ENCODE peak calls at places on chromosomes 13 and 19, in five cellular contexts. T is neuronal stem cell, N is mesenchymal stem cell, V is trophoblast cell, K is H1. F is an unnamed sample.

GRCh38 chr13:68173111-68173510 is 943.0 kb upstream of the PCDH9 start:
- DNase-seq in T (no peak), N (no peak), V (no peak), K (no peak), F (no peak)

GRCh38 chr13:76711515-76712182 is 174.6 kb downstream of the KCTD12 start:
- DNase-seq in T (no peak), N (peak), V (peak), K (no peak), F (no peak)

GRCh38 chr13:60583196-60583908 is 186.3 kb downstream of the TDRD3 start:
- DNase-seq in T (no peak), N (no peak), V (no peak), K (no peak), F (peak)

GRCh38 chr19:18520848-18521691 is 800 bp downstream of the ELL start:
- DNase-seq in T (peak), N (peak), V (peak), K (peak), F (peak)

GRCh38 chr13:69496951-69497350 is 610.7 kb upstream of the ATXN8OS start:
- DNase-seq in T (no peak), N (no peak), V (no peak), K (no peak), F (no peak)

GRCh38 chr19:31258211-31259052 is 90.8 kb downstream of the TSHZ3 start:
- DNase-seq in T (no peak), N (no peak), V (no peak), K (peak), F (no peak)

GRCh38 chr19:3003046-3003445 is 25.7 kb downstream of the TLE6 start:
- DNase-seq in T (no peak), N (no peak), V (no peak), K (no peak), F (no peak)

GRCh38 chr13:33073338-33073737 is 57.1 kb downstream of the KL start:
- DNase-seq in T (no peak), N (no peak), V (no peak), K (no peak), F (no peak)

GRCh38 chr13:113152894-113153809 is 5.3 kb upstream of the PROZ start:
- DNase-seq in T (peak), N (peak), V (no peak), K (peak), F (peak)

GRCh38 chr19:19021115-19021514 is 12.2 kb downstream of the SUGP2 start:
- DNase-seq in T (no peak), N (peak), V (peak), K (no peak), F (no peak)

GRCh38 chr13:96025283-96025682 is 27.9 kb downstream of the UGGT2 start:
- DNase-seq in T (no peak), N (no peak), V (no peak), K (no peak), F (no peak)

GRCh38 chr13:51605698-51606097 is 21.4 kb downstream of the WDFY2 start:
- DNase-seq in T (no peak), N (no peak), V (no peak), K (no peak), F (no peak)

GRCh38 chr19:14175351-14175792 is 30.6 kb downstream of the ADGRL1 start:
- DNase-seq in T (no peak), N (no peak), V (no peak), K (no peak), F (no peak)

GRCh38 chr13:32829676-32830091 is 186.5 kb upstream of the KL start:
- DNase-seq in T (no peak), N (peak), V (peak), K (no peak), F (peak)

GRCh38 chr13:44669534-44669933 is 93.4 kb upstream of the TSC22D1 start:
- DNase-seq in T (no peak), N (no peak), V (no peak), K (no peak), F (no peak)

GRCh38 chr13:27644302-27644701 is 22.6 kb downstream of the POLR1D start:
- DNase-seq in T (no peak), N (peak), V (no peak), K (no peak), F (no peak)

GRCh38 chr13:90365130-90365529 is 982.4 kb upstream of the MIR17HG start:
- DNase-seq in T (no peak), N (peak), V (no peak), K (no peak), F (no peak)

GRCh38 chr19:37511186-37511585 is 4.4 kb downstream of the ZNF793 start:
- DNase-seq in T (no peak), N (no peak), V (peak), K (no peak), F (no peak)

GRCh38 chr19:8451885-8452284 is 7.1 kb downstream of the HNRNPM start:
- DNase-seq in T (no peak), N (peak), V (no peak), K (no peak), F (no peak)

GRCh38 chr13:32528358-32528757 is 10.2 kb downstream of the N4BP2L2 start:
- DNase-seq in T (no peak), N (no peak), V (no peak), K (no peak), F (no peak)

GRCh38 chr13:103960011-103960410 is 893.8 kb upstream of the SLC10A2 start:
- DNase-seq in T (no peak), N (no peak), V (no peak), K (no peak), F (no peak)

GRCh38 chr13:35992964-35993363 is 138.2 kb downstream of the DCLK1 start:
- DNase-seq in T (no peak), N (no peak), V (peak), K (peak), F (no peak)

GRCh38 chr19:15248648-15249559 is 16.7 kb upstream of the EPHX3 start:
- DNase-seq in T (no peak), N (peak), V (peak), K (no peak), F (no peak)

GRCh38 chr13:110445183-110445582 is 116.3 kb downstream of the RAB20 start:
- DNase-seq in T (no peak), N (peak), V (no peak), K (no peak), F (no peak)

GRCh38 chr13:27450921-27451461 is 627 bp upstream of the MTIF3 start:
- DNase-seq in T (peak), N (peak), V (peak), K (peak), F (no peak)

GRCh38 chr19:32345261-32346207 is at the start of gene ZNF507:
- DNase-seq in T (peak), N (peak), V (peak), K (peak), F (peak)

GRCh38 chr19:17406039-17406886 is 833 bp upstream of the BST2 start:
- DNase-seq in T (no peak), N (peak), V (no peak), K (no peak), F (peak)

GRCh38 chr19:1907563-1908363 is 2.6 kb downstream of the ADAT3 start:
- DNase-seq in T (no peak), N (no peak), V (peak), K (no peak), F (no peak)

GRCh38 chr19:5288347-5288739 is 52.3 kb downstream of the PTPRS start:
- DNase-seq in T (no peak), N (no peak), V (no peak), K (no peak), F (no peak)

GRCh38 chr13:32901994-32902780 is 114.0 kb upstream of the KL start:
- DNase-seq in T (no peak), N (no peak), V (peak), K (no peak), F (no peak)

GRCh38 chr19:8360196-8360595 is 3.8 kb upstream of the ANGPTL4 start:
- DNase-seq in T (no peak), N (no peak), V (no peak), K (no peak), F (no peak)

GRCh38 chr13:112210401-112210800 is 143.5 kb downstream of the SOX1 start:
- DNase-seq in T (no peak), N (no peak), V (no peak), K (no peak), F (no peak)

GRCh38 chr19:9621156-9622037 is at the start of gene ZNF561:
- DNase-seq in T (peak), N (peak), V (peak), K (peak), F (peak)

GRCh38 chr19:15187026-15188007 is 13.5 kb downstream of the NOTCH3 start:
- DNase-seq in T (no peak), N (no peak), V (no peak), K (peak), F (peak)

GRCh38 chr19:28242317-28242927 is 970.5 kb downstream of the UQCRFS1 start:
- DNase-seq in T (peak), N (no peak), V (no peak), K (peak), F (peak)

GRCh38 chr13:104567114-104567513 is 1500.9 kb upstream of the SLC10A2 start:
- DNase-seq in T (no peak), N (no peak), V (peak), K (no peak), F (no peak)

GRCh38 chr13:28441533-28441928 is 53.4 kb downstream of the FLT1 start:
- DNase-seq in T (no peak), N (no peak), V (no peak), K (no peak), F (no peak)

GRCh38 chr19:49701271-49701786 is 10.4 kb downstream of the CPT1C start:
- DNase-seq in T (no peak), N (no peak), V (peak), K (no peak), F (peak)

DNA sequence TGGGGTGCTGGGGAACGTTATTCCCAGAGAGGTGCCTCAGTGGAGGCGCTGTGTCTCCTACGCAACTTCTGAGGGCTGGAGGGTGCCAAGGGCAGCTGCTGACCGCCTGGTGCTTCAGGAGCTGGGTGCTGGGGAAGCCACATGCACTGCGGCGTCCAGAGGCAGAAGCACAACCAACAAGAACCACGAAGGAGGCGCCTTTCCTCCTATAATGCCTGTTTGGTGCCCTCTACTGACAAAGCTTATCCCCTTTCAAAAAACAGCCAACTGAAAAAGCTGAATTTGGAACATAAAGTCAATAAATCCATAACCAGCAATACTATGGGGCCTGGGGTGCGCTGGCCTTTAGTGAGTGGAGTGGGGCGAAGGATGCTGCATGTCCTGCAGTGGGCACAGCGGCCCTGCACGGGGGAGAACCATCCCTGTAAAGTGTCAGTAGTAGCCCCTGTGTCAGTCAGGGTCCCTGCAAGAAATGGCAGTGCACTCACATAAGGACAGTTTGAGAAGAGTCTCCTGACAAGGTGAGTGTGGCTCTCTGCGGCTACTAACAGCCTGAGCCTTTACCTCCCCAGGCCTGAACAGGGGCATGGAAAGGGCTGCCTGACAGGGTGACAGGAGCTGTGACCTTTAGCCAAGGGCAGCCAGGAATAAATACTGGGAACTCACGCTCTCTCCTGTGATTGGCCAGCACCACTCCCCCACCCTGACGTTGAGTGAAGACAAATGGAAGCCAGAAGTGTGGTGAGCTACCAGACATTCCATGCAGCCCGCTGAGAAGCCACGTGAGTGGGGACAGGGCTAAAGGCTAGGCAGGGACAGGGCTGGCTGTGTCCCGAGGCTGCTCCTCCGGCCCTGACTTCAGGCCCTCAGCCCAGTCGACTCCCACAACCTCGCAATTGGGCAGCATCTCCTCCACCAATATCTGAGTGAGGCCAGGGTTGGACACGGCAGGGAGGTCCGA is 4.5 kb upstream of the B3GNT8 start:
- DNase-seq in T (no peak), N (peak), V (peak), K (no peak), F (no peak)
- H2BK12ac ChIP-seq in T (no peak), N (no peak), V (no peak), K (peak), F (no peak)

DNA sequence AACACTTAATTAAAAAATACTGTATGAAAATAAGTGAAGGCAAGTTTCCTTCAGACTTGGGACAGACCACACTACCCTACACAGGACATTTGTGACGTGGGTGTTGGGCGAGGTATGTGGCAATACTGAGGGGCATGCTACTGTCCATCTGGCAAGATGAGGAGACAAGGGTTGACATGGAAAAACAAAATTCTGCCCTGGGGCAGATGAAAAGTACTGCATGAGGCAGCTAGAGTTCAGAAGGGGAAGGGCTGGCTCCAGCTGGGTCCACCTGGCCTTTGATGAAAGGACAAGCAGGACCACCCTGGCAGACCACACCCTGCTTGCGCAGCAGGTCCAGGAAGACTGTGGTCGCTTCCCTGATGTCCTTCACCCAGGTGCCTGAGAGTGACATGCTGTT is 43.2 kb downstream of the LATS2 start:
- DNase-seq in T (no peak), N (peak), V (peak), K (no peak), F (no peak)
- H2AK5ac ChIP-seq in T (no peak), N (peak), V (no peak), K (no peak), F (no peak)

GRCh38 chr19:45994989-45995714 is at the start of gene CCDC61:
- DNase-seq in T (peak), N (peak), V (peak), K (peak), F (peak)
- H2BK12ac ChIP-seq in T (no peak), N (no peak), V (no peak), K (no peak), F (no peak)

DNA sequence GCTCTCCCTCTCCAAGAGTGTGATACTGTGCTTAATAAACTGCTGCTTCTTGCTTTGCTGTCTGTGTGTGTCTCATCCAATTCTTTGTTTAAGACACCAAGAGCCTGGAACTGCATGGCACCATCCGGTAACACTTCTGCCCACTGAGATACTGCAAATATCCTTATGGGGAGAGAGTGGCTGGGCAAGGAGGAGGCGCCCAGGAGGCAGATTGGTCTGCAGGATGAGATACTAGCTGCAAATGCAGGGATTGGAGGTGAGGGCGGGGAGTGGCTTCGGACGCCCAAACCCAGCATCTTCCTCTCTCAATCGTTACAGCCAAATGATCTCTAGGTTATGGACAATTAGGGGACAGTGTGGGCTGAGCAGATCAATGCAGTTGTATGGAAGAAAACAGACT is 1.7 kb upstream of the SIGLEC7 start:
- DNase-seq in T (no peak), N (no peak), V (no peak), K (peak), F (peak)
- H2AK5ac ChIP-seq in T (no peak), N (no peak), V (no peak), K (no peak), F (no peak)

GRCh38 chr13:75666646-75667351 is 30.7 kb downstream of the LMO7 start:
- DNase-seq in T (no peak), N (peak), V (peak), K (no peak), F (no peak)
- H2BK12ac ChIP-seq in T (no peak), N (no peak), V (no peak), K (no peak), F (no peak)